ENCODE peak calls at places on chromosomes 16 and 17, in seven cellular contexts. T, G, Q, Y, O, L and B are unnamed samples.

GRCh38 chr17:80833952-80834895 is 157.4 kb upstream of the CHMP6 start:
- DNase-seq in T (peak; percentile 97), G (no peak), Q (no peak), Y (no peak), O (no peak), L (peak; percentile 72), B (no peak)

GRCh38 chr17:81069084-81069645 is 34.2 kb downstream of the BAIAP2 start:
- DNase-seq in T (no peak), G (no peak), Q (no peak), Y (no peak), O (no peak), L (no peak), B (no peak)

GRCh38 chr16:48282636-48283263 is 35.4 kb upstream of the ABCC11 start:
- DNase-seq in T (no peak), G (no peak), Q (no peak), Y (no peak), O (no peak), L (peak; percentile 57), B (no peak)

GRCh38 chr17:381941-382643 is 29.5 kb upstream of the RPH3AL start:
- DNase-seq in T (no peak), G (no peak), Q (no peak), Y (no peak), O (no peak), L (no peak), B (no peak)

GRCh38 chr17:75147878-75148546 is 6.3 kb downstream of the JPT1 start:
- DNase-seq in T (no peak), G (no peak), Q (no peak), Y (no peak), O (no peak), L (no peak), B (no peak)

GRCh38 chr16:14366974-14367707 is 262.9 kb downstream of the PARN start:
- DNase-seq in T (no peak), G (no peak), Q (no peak), Y (no peak), O (no peak), L (no peak), B (no peak)

GRCh38 chr16:3501783-3502400 is 1.1 kb downstream of the CLUAP1 start:
- DNase-seq in T (peak; percentile 15), G (no peak), Q (no peak), Y (no peak), O (no peak), L (no peak), B (no peak)

GRCh38 chr17:5804226-5804625 is 219.9 kb upstream of the NLRP1 start:
- DNase-seq in T (no peak), G (no peak), Q (no peak), Y (no peak), O (no peak), L (no peak), B (no peak)

GRCh38 chr17:17033466-17033865 is 8.8 kb upstream of the MPRIP start:
- DNase-seq in T (no peak), G (no peak), Q (no peak), Y (no peak), O (no peak), L (peak; percentile 32), B (no peak)

GRCh38 chr16:17277981-17278381 is 192.8 kb downstream of the XYLT1 start:
- DNase-seq in T (peak; percentile 12), G (no peak), Q (peak; percentile 59), Y (peak; percentile 24), O (no peak), L (no peak), B (no peak)

GRCh38 chr17:77491921-77492445 is 351.2 kb downstream of the SEC14L1 start:
- DNase-seq in T (no peak), G (no peak), Q (no peak), Y (no peak), O (no peak), L (no peak), B (no peak)

GRCh38 chr16:6643083-6643686 is 689.5 kb upstream of the RBFOX1 start:
- DNase-seq in T (peak; percentile 57), G (peak; percentile 73), Q (peak; percentile 83), Y (no peak), O (peak; percentile 58), L (peak; percentile 35), B (peak; percentile 7)

GRCh38 chr17:76273435-76273921 is 8.3 kb downstream of the UBALD2 start:
- DNase-seq in T (no peak), G (no peak), Q (no peak), Y (no peak), O (no peak), L (no peak), B (no peak)

GRCh38 chr17:72373910-72374741 is 253.3 kb downstream of the SOX9 start:
- DNase-seq in T (peak; percentile 37), G (peak; percentile 44), Q (no peak), Y (no peak), O (no peak), L (peak; percentile 62), B (no peak)

GRCh38 chr16:381788-382717 is at the start of gene PGAP6:
- DNase-seq in T (peak; percentile 84), G (peak; percentile 50), Q (peak; percentile 70), Y (no peak), O (peak; percentile 26), L (peak; percentile 32), B (no peak)

GRCh38 chr16:80993293-80993691 is 13.4 kb downstream of the CMC2 start:
- DNase-seq in T (peak; percentile 93), G (no peak), Q (no peak), Y (no peak), O (peak; percentile 69), L (peak; percentile 98), B (peak; percentile 19)

GRCh38 chr16:50284131-50284911 is 18.0 kb downstream of the ADCY7 start:
- DNase-seq in T (peak; percentile 9), G (no peak), Q (no peak), Y (no peak), O (no peak), L (no peak), B (no peak)

DNA sequence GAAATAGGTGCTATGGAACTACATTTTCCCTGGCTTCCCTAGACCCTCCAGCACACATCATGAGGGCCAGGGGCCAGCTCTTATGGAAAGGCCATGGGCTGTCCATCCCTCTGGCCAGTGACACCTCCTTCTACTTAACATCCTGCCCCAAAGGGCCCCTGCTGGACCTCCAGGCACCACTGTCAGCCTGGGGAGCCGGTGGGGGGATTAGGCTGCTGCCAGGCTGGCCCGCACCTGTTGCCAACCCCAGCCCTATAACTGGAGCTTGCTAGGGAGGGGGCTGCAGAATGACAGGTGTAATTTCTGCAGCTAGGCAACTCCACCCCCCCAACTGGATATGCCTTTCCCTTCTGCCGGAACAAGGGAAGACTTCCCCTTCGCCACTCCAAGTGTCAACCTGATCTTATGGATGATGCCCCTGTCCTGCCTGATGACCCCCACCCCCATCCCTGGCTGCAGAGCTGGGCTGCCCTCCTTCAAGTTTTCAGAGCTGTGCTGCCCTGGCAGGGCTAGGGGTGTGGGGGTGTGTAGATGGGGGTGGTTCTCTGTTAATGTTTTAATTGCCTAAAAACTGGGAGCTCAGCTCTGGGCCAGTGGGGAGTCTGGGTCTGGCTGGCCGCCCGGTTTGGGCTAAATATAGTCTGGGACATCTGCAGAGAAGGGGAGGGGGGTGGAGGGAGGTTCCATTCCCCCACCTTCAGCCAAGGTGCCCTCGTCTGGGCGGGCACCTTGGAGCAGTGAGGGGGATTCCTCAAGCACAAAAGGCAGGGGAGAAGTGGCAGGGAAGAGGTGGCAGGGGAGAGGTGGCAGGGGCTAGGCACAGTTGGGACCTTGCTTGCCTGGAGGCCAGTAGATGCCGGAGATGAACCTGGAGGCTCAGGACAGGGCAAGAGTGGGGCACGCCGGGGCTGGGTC is 12.8 kb downstream of the RARA start:
- DNase-seq in T (no peak), G (no peak), Q (no peak), Y (no peak), O (no peak), L (no peak), B (no peak)
- H2AFZ ChIP-seq in T (no peak overlapping the region), G (peak overlapping the region; percentile 46), Q (no peak overlapping the region), Y (no peak overlapping the region), O (no peak overlapping the region), L (no peak overlapping the region), B (no peak overlapping the region)

DNA sequence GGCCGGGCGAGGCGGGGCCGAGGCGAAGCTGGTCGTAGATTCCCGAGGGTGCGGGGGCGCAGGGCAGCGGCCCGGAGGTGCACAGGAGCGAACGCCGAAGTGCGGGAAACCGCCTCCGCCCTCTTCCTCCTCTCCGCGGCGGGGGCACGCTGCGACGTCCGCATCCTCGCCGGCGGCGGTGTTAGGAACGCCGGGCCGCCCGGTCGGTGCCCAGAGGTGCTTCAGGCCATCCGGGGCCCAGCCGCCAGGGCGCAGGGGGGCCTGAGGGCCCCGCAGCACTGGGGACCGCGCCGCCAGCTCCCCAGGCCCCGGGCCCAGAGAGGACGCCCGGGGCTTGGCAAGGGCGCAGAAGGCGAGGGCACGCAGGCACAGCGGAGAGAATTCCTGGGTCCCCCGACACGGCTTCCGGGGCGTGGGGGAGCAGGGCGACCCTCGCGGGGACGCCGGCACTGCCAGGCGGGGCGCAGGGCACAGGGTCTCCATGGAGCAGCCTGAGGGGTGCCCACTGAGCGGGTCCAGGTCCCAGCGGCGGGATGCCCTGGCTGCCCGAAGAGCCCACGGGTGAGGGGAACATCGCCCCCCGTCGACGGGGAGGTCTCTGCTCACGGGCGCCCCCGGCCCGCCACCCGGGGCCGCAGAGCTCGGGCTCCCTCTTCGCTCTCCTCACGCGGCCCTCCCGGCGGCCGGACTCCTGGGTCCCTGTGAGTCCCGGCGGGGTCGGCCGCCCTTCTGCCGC is 576 bp downstream of the EPOP start:
- DNase-seq in T (peak; percentile 59), G (no peak), Q (peak; percentile 69), Y (no peak), O (no peak), L (no peak), B (no peak)
- TF ChIP-seq EZH2 in T (peak; percentile 68), G (no peak), Q (peak; percentile 88), Y (no peak), O (peak; percentile 100), L (peak; percentile 98), B (peak; percentile 53)

DNA sequence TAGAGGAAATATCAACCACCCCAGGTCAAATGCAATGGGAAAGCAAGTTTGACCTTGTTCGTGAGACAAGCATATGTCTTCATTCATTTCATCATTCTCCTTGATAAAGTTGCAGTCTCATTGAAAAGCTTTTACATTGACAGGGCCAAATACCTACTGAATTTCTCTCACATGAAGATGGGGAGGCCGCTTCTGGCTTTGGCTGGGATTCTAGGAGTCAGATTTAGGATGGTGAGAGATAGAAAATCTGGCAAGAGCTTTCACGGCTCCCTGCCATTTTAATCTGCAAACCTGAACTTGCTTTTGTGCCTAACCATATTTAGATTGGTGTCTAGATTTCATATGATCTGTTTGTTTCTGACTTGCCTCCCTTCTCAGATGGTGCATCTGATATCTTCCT is 88.0 kb downstream of the TMEM100 start:
- DNase-seq in T (no peak), G (no peak), Q (no peak), Y (no peak), O (no peak), L (no peak), B (no peak)
- H3K4me2 ChIP-seq in T (peak overlapping the region; percentile 70), G (peak overlapping the region; percentile 37), Q (no peak overlapping the region), Y (no peak overlapping the region), O (no peak overlapping the region), L (peak overlapping the region; percentile 74), B (no peak overlapping the region)

DNA sequence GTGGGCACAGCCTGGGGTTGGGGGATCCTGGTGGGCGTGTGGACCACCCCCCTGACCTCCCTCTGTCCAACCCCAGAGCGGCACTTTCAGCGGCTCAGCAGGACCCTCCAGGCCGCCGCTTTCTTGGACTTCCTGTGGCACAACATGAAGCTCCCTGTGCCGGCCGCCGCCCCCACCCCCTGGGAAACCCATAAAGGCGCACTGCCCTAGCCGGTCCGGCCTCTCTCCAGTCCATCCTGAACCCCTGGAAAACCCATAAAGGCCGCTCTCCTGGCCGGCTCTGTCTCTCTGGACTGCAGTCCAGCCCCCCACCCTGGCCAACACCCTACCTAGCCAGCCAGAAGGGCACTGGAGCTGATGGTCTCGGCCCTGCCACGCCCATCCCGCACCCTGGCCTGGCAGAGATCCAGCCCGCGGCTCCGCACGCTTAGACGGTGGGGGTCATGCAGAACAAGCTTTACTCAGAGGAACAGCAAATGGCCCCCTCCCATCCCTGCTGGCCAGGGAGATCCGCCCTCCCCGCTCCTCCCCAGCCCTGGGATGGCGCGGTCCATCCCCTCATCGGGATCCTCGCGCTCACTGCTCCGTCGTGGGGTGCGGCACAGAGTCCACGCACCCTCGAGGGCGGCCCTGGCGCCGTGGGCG is 2.7 kb downstream of the NOXO1 start:
- DNase-seq in T (no peak), G (no peak), Q (peak; percentile 66), Y (no peak), O (no peak), L (no peak), B (no peak)
- H2AFZ ChIP-seq in T (no peak overlapping the region), G (no peak overlapping the region), Q (no peak overlapping the region), Y (no peak overlapping the region), O (no peak overlapping the region), L (no peak overlapping the region), B (no peak overlapping the region)